ENCODE peak calls at places on chromosomes 16 and 17, in ten cellular contexts. One of them, this sample, is unnamed.

GRCh38 chr17:75589919-75590303 is 2.3 kb downstream of the MYO15B start:
- DNase-seq in body of pancreas: peak
- DNase-seq in mucosa of descending colon: no peak
- DNase-seq in MCF 10A: no peak
- DNase-seq in psoas muscle: no peak
- DNase-seq in Panc1: no peak
- DNase-seq in stomach: no peak
- DNase-seq in AG04450: no peak
- DNase-seq in dorsolateral prefrontal cortex: no peak
- DNase-seq in cardiac fibroblast: no peak
- DNase-seq in this sample: no peak

GRCh38 chr16:1870365-1871082 is 1.4 kb downstream of the MEIOB start:
- DNase-seq in body of pancreas: peak
- DNase-seq in mucosa of descending colon: no peak
- DNase-seq in MCF 10A: peak
- DNase-seq in psoas muscle: no peak
- DNase-seq in Panc1: peak
- DNase-seq in stomach: no peak
- DNase-seq in AG04450: peak
- DNase-seq in dorsolateral prefrontal cortex: no peak
- DNase-seq in cardiac fibroblast: peak
- DNase-seq in this sample: no peak

GRCh38 chr16:89471225-89471624 is 19.1 kb downstream of the ANKRD11 start:
- DNase-seq in body of pancreas: no peak
- DNase-seq in mucosa of descending colon: no peak
- DNase-seq in MCF 10A: no peak
- DNase-seq in psoas muscle: no peak
- DNase-seq in Panc1: no peak
- DNase-seq in stomach: no peak
- DNase-seq in AG04450: peak
- DNase-seq in dorsolateral prefrontal cortex: no peak
- DNase-seq in cardiac fibroblast: peak
- DNase-seq in this sample: no peak

GRCh38 chr16:55955845-55956244 is 80.7 kb upstream of the CES5A start:
- DNase-seq in body of pancreas: peak
- DNase-seq in mucosa of descending colon: no peak
- DNase-seq in MCF 10A: no peak
- DNase-seq in psoas muscle: peak
- DNase-seq in Panc1: no peak
- DNase-seq in stomach: no peak
- DNase-seq in AG04450: no peak
- DNase-seq in dorsolateral prefrontal cortex: peak
- DNase-seq in cardiac fibroblast: no peak
- DNase-seq in this sample: peak

GRCh38 chr16:72468582-72468981 is 296.6 kb upstream of the PMFBP1 start:
- DNase-seq in body of pancreas: no peak
- DNase-seq in mucosa of descending colon: no peak
- DNase-seq in MCF 10A: no peak
- DNase-seq in psoas muscle: no peak
- DNase-seq in Panc1: no peak
- DNase-seq in stomach: no peak
- DNase-seq in AG04450: no peak
- DNase-seq in dorsolateral prefrontal cortex: no peak
- DNase-seq in cardiac fibroblast: peak
- DNase-seq in this sample: no peak

GRCh38 chr17:70168044-70168978 is 1.0 kb upstream of the KCNJ2 start:
- DNase-seq in body of pancreas: peak
- DNase-seq in mucosa of descending colon: peak
- DNase-seq in MCF 10A: peak
- DNase-seq in psoas muscle: peak
- DNase-seq in Panc1: peak
- DNase-seq in stomach: peak
- DNase-seq in AG04450: peak
- DNase-seq in dorsolateral prefrontal cortex: peak
- DNase-seq in cardiac fibroblast: peak
- DNase-seq in this sample: no peak

GRCh38 chr16:73753931-73754330 is 542.7 kb upstream of the PSMD7 start:
- DNase-seq in body of pancreas: no peak
- DNase-seq in mucosa of descending colon: no peak
- DNase-seq in MCF 10A: no peak
- DNase-seq in psoas muscle: no peak
- DNase-seq in Panc1: no peak
- DNase-seq in stomach: no peak
- DNase-seq in AG04450: no peak
- DNase-seq in dorsolateral prefrontal cortex: no peak
- DNase-seq in cardiac fibroblast: no peak
- DNase-seq in this sample: no peak

GRCh38 chr16:68402748-68403040 is 45.6 kb downstream of the SMPD3 start:
- DNase-seq in body of pancreas: no peak
- DNase-seq in mucosa of descending colon: no peak
- DNase-seq in MCF 10A: no peak
- DNase-seq in psoas muscle: no peak
- DNase-seq in Panc1: no peak
- DNase-seq in stomach: no peak
- DNase-seq in AG04450: no peak
- DNase-seq in dorsolateral prefrontal cortex: no peak
- DNase-seq in cardiac fibroblast: no peak
- DNase-seq in this sample: no peak

GRCh38 chr16:49967012-49967559 is 57.9 kb upstream of the CNEP1R1 start:
- DNase-seq in body of pancreas: no peak
- DNase-seq in mucosa of descending colon: no peak
- DNase-seq in MCF 10A: no peak
- DNase-seq in psoas muscle: no peak
- DNase-seq in Panc1: no peak
- DNase-seq in stomach: no peak
- DNase-seq in AG04450: no peak
- DNase-seq in dorsolateral prefrontal cortex: no peak
- DNase-seq in cardiac fibroblast: no peak
- DNase-seq in this sample: no peak

GRCh38 chr16:49972280-49972679 is 52.7 kb upstream of the CNEP1R1 start:
- DNase-seq in body of pancreas: no peak
- DNase-seq in mucosa of descending colon: no peak
- DNase-seq in MCF 10A: no peak
- DNase-seq in psoas muscle: no peak
- DNase-seq in Panc1: no peak
- DNase-seq in stomach: no peak
- DNase-seq in AG04450: no peak
- DNase-seq in dorsolateral prefrontal cortex: no peak
- DNase-seq in cardiac fibroblast: no peak
- DNase-seq in this sample: no peak

GRCh38 chr16:49969356-49970030 is 55.5 kb upstream of the CNEP1R1 start:
- DNase-seq in body of pancreas: no peak
- DNase-seq in mucosa of descending colon: no peak
- DNase-seq in MCF 10A: no peak
- DNase-seq in psoas muscle: no peak
- DNase-seq in Panc1: no peak
- DNase-seq in stomach: no peak
- DNase-seq in AG04450: no peak
- DNase-seq in dorsolateral prefrontal cortex: no peak
- DNase-seq in cardiac fibroblast: no peak
- DNase-seq in this sample: no peak

DNA sequence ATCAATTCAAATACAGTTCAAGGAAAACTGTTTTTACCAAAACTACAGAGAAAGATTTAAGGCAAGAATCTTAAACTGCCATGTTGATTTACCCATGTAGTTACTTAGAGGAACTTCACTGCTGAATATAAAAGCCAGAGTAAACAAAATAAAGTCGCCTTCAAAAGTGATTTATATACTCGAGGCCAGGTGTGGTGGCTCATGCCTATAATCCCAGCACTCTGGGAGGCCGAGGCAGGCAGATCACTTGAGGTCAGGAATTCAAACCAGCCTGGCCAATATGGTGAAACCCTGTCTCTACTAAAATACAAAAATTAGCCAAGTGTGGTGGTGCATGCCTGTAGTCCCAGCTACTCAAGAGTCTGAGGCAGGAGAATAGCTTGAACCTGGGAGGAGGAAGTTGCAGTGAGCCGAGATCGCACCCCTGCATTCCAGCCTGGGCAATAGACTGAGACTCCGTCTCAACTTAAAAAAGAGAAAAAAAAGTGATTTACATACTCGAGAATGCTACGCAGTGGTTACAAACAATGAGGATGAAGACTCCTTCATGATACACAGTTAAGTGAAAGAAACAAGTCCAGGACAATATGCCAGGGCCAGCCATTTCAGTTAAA is 54.1 kb upstream of the CNEP1R1 start:
- DNase-seq in body of pancreas: no peak
- DNase-seq in mucosa of descending colon: peak
- DNase-seq in MCF 10A: no peak
- DNase-seq in psoas muscle: no peak
- DNase-seq in Panc1: no peak
- DNase-seq in stomach: no peak
- DNase-seq in AG04450: no peak
- DNase-seq in dorsolateral prefrontal cortex: no peak
- DNase-seq in cardiac fibroblast: no peak
- DNase-seq in this sample: no peak
- TF ChIP-seq CTCF in body of pancreas: no peak
- TF ChIP-seq CTCF in mucosa of descending colon: no peak
- TF ChIP-seq CTCF in MCF 10A: no peak
- TF ChIP-seq CTCF in psoas muscle: no peak
- TF ChIP-seq CTCF in Panc1: no peak
- TF ChIP-seq CTCF in stomach: no peak
- TF ChIP-seq CTCF in AG04450: no peak
- TF ChIP-seq CTCF in dorsolateral prefrontal cortex: no peak
- TF ChIP-seq CTCF in cardiac fibroblast: no peak
- TF ChIP-seq CTCF in this sample: no peak

DNA sequence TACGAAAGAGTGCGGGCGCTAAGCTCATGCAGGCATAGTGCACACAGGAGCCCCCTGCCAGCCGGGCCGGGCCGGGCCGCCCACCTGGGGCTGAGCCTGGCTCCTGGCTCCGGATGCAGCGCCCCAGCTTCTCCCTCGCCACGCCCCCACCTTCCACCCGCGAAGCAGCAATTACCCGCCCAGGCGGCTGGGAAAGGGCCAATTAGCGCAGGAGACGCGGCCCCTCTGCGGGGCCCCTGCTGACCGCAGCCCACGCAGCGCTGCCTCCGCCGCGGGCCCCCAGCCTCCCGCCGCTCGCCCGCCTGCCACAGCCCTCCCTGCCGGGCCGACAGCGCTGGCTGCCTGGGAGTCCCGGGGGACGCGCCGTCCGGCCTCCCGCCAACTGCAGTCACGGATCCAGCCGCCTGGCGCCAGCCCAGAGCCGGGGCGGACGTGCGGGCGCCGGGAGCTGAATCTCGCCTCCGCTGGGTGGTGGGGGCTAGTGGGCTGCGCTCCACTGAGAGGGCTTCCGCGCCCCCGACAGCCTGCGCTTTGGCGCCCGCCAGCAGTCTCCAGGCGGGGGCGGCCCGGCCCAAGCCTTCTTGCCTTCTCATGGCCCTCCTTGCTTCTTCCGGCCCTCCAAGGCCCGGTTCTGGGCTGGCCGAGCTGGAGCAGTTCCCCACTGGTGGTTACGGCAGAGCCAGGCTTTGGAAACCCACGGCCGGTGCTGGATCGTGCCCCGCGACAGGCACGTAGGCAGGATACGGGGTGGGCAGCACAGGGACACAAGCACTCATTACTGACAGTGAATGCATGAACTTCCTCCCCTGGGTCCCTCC is 14.9 kb upstream of the CBFB start:
- DNase-seq in body of pancreas: peak
- DNase-seq in mucosa of descending colon: peak
- DNase-seq in MCF 10A: peak
- DNase-seq in psoas muscle: peak
- DNase-seq in Panc1: no peak
- DNase-seq in stomach: peak
- DNase-seq in AG04450: no peak
- DNase-seq in dorsolateral prefrontal cortex: peak
- DNase-seq in cardiac fibroblast: peak
- DNase-seq in this sample: peak
- TF ChIP-seq CTCF in body of pancreas: peak
- TF ChIP-seq CTCF in mucosa of descending colon: no peak
- TF ChIP-seq CTCF in MCF 10A: no peak
- TF ChIP-seq CTCF in psoas muscle: peak
- TF ChIP-seq CTCF in Panc1: no peak
- TF ChIP-seq CTCF in stomach: no peak
- TF ChIP-seq CTCF in AG04450: peak
- TF ChIP-seq CTCF in dorsolateral prefrontal cortex: no peak
- TF ChIP-seq CTCF in cardiac fibroblast: no peak
- TF ChIP-seq CTCF in this sample: peak

DNA sequence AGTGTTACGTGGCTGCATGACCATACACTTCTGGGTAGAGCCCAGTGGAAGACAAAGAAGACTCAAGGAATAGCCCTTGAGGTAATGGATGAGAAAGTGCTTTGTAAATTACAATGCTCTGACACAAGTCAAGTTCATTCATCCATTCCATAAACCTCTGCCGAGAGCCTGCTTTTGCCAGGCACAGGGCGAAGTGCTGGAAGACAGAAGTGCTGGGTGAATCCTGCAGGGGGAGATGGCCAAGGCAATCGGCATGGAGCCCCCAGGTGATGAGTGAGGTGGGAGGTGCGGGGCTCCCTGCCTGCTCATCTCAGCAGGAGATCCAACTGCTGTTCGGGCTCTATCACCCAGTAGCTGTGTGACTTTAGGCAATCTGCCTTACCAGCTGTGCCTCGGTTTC is 2.8 kb upstream of the SOCS3 start:
- DNase-seq in body of pancreas: no peak
- DNase-seq in mucosa of descending colon: no peak
- DNase-seq in MCF 10A: no peak
- DNase-seq in psoas muscle: no peak
- DNase-seq in Panc1: no peak
- DNase-seq in stomach: no peak
- DNase-seq in AG04450: no peak
- DNase-seq in dorsolateral prefrontal cortex: no peak
- DNase-seq in cardiac fibroblast: no peak
- DNase-seq in this sample: no peak
- TF ChIP-seq CTCF in body of pancreas: no peak
- TF ChIP-seq CTCF in mucosa of descending colon: no peak
- TF ChIP-seq CTCF in MCF 10A: no peak
- TF ChIP-seq CTCF in psoas muscle: no peak
- TF ChIP-seq CTCF in Panc1: no peak
- TF ChIP-seq CTCF in stomach: no peak
- TF ChIP-seq CTCF in AG04450: peak
- TF ChIP-seq CTCF in dorsolateral prefrontal cortex: no peak
- TF ChIP-seq CTCF in cardiac fibroblast: peak
- TF ChIP-seq CTCF in this sample: peak

DNA sequence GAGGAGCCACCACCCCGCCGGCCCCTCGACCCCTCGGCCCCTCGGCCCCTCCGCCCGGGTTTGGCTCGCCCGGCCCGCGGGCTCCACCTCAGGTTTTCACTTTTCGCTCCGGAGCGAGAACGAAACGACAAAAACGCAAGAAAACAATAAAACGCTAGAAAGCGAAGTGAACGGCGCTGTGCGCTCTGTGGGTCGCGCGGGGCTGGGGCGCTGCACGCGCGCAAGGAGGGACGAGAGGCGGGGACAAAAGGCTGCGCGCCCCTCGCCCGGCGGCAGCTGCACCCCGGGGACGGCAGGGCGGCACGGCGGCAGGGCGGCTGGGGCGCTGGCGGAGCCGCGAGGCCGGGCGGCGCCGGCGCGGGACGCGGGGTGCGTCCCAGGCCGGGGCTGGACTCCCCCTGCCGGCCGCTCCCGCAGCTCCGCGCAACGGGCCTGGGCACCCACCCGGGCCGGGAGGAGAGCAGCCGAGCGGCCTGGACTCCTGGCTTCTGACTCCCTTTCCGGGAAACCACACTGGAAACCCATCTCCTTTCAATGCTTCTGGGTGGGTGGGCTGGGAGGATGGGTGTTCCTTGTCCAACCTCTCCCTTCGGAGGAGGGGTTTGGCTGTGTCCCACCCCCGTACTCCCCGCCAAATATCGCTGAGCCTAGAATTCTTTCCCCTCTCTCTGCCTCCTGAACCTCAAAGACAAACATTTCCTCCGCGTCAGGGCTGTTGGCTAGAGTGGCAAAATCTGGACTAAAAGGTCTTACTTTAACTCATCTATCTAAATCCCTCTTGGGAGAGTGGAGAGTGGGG is 9.9 kb downstream of the TBX2 start:
- DNase-seq in body of pancreas: peak
- DNase-seq in mucosa of descending colon: peak
- DNase-seq in MCF 10A: peak
- DNase-seq in psoas muscle: peak
- DNase-seq in Panc1: no peak
- DNase-seq in stomach: peak
- DNase-seq in AG04450: no peak
- DNase-seq in dorsolateral prefrontal cortex: peak
- DNase-seq in cardiac fibroblast: peak
- DNase-seq in this sample: no peak
- TF ChIP-seq CTCF in body of pancreas: no peak
- TF ChIP-seq CTCF in mucosa of descending colon: peak
- TF ChIP-seq CTCF in MCF 10A: peak
- TF ChIP-seq CTCF in psoas muscle: peak
- TF ChIP-seq CTCF in Panc1: peak
- TF ChIP-seq CTCF in stomach: no peak
- TF ChIP-seq CTCF in AG04450: peak
- TF ChIP-seq CTCF in dorsolateral prefrontal cortex: no peak
- TF ChIP-seq CTCF in cardiac fibroblast: peak
- TF ChIP-seq CTCF in this sample: peak

This sample was measured in osteocyte.